ENCODE peak calls at places on chromosomes 11 and 22, in five cellular contexts. One of them, this sample, is unnamed.

GRCh38 chr11:20032577-20033265 is 127.6 kb downstream of the DBX1 start:
- DNase-seq in neuronal stem cell: no peak
- DNase-seq in H9: no peak
- DNase-seq in trophoblast cell: no peak
- DNase-seq in H1: no peak
- DNase-seq in this sample: no peak

GRCh38 chr22:41382098-41382578 is 396 bp downstream of the TEF start:
- DNase-seq in trophoblast cell: peak; percentile 25
- DNase-seq in H1: no peak
- DNase-seq in neuronal stem cell: no peak
- DNase-seq in H9: no peak
- DNase-seq in this sample: peak; percentile 64

GRCh38 chr11:126257764-126258163 is 10.9 kb downstream of the SRPRA start:
- DNase-seq in H9: no peak
- DNase-seq in trophoblast cell: peak; percentile 46
- DNase-seq in neuronal stem cell: no peak
- DNase-seq in H1: no peak
- DNase-seq in this sample: peak; percentile 42

GRCh38 chr22:18091916-18092526 is 14.2 kb downstream of the PEX26 start:
- DNase-seq in H9: no peak
- DNase-seq in H1: no peak
- DNase-seq in neuronal stem cell: no peak
- DNase-seq in trophoblast cell: no peak
- DNase-seq in this sample: no peak

GRCh38 chr11:17531818-17532131 is 12.4 kb downstream of the USH1C start:
- DNase-seq in trophoblast cell: no peak
- DNase-seq in H1: no peak
- DNase-seq in neuronal stem cell: no peak
- DNase-seq in H9: no peak
- DNase-seq in this sample: no peak

GRCh38 chr22:20591295-20591645 is 83.9 kb downstream of the MED15 start:
- DNase-seq in trophoblast cell: no peak
- DNase-seq in H9: no peak
- DNase-seq in neuronal stem cell: no peak
- DNase-seq in H1: peak; percentile 51
- DNase-seq in this sample: no peak

GRCh38 chr22:22208657-22209056 is 35.9 kb upstream of the VPREB1 start:
- DNase-seq in trophoblast cell: no peak
- DNase-seq in H9: no peak
- DNase-seq in neuronal stem cell: no peak
- DNase-seq in H1: no peak
- DNase-seq in this sample: no peak

GRCh38 chr11:126212089-126212660 is 593 bp downstream of the FAM118B start:
- DNase-seq in H1: no peak
- DNase-seq in trophoblast cell: no peak
- DNase-seq in neuronal stem cell: no peak
- DNase-seq in H9: no peak
- DNase-seq in this sample: peak; percentile 42

GRCh38 chr11:65613091-65613928 is 711 bp downstream of the MAP3K11 start:
- DNase-seq in trophoblast cell: no peak
- DNase-seq in H1: no peak
- DNase-seq in H9: no peak
- DNase-seq in neuronal stem cell: no peak
- DNase-seq in this sample: no peak

GRCh38 chr11:8080674-8081590 is at the start of gene TUB:
- DNase-seq in H9: peak; percentile 57
- DNase-seq in H1: peak; percentile 77
- DNase-seq in trophoblast cell: peak; percentile 19
- DNase-seq in neuronal stem cell: no peak
- DNase-seq in this sample: peak; percentile 20

GRCh38 chr11:70328556-70328955 is 58.1 kb downstream of the PPFIA1 start:
- DNase-seq in H9: no peak
- DNase-seq in neuronal stem cell: no peak
- DNase-seq in trophoblast cell: no peak
- DNase-seq in H1: no peak
- DNase-seq in this sample: no peak

GRCh38 chr11:100874203-100874602 is 187.1 kb downstream of the ARHGAP42 start:
- DNase-seq in H9: no peak
- DNase-seq in H1: no peak
- DNase-seq in trophoblast cell: no peak
- DNase-seq in neuronal stem cell: no peak
- DNase-seq in this sample: no peak

GRCh38 chr11:58926251-58926650 is 13.0 kb upstream of the GLYATL1 start:
- DNase-seq in H9: no peak
- DNase-seq in H1: no peak
- DNase-seq in neuronal stem cell: no peak
- DNase-seq in trophoblast cell: no peak
- DNase-seq in this sample: peak; percentile 20

GRCh38 chr11:704189-704798 is 1.7 kb upstream of the EPS8L2 start:
- DNase-seq in H9: no peak
- DNase-seq in neuronal stem cell: no peak
- DNase-seq in H1: no peak
- DNase-seq in trophoblast cell: no peak
- DNase-seq in this sample: no peak

GRCh38 chr11:115342142-115342541 is 162.1 kb downstream of the CADM1 start:
- DNase-seq in H9: no peak
- DNase-seq in H1: no peak
- DNase-seq in neuronal stem cell: no peak
- DNase-seq in trophoblast cell: no peak
- DNase-seq in this sample: no peak

GRCh38 chr22:47294222-47294532 is 531.7 kb downstream of the TBC1D22A start:
- DNase-seq in trophoblast cell: no peak
- DNase-seq in H9: no peak
- DNase-seq in H1: no peak
- DNase-seq in neuronal stem cell: no peak
- DNase-seq in this sample: no peak

DNA sequence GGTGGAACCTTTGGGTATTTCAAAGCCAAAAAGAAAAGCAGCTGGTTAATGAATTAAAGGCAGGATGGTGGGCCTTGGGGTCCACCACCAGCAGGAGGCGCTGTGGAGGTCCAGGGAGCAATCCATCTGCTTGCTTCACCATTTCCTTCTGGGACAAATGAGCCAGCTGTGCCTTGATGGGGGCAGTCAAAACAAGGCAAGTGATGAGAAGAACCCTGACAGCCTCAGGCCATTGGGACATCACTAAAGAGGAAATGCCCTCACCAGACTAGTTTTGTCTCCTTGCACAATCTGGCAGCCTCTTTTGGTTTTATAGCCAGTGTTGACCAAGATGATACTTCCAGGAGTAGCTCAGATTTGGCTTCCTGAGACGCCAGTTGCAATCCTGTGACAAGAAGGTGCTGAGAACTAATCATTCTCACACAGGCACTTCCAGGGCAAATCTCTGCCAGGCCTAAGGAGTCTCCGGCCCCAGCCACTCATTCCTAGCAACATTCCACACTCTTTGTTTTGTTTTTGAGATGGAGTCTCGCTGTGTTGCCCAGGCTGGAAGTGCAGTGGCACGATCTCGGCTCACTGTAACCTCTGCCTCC is 38.2 kb upstream of the WEE1 start:
- DNase-seq in H9: peak; percentile 88
- DNase-seq in neuronal stem cell: peak; percentile 39
- DNase-seq in trophoblast cell: peak; percentile 98
- DNase-seq in H1: peak; percentile 97
- DNase-seq in this sample: peak; percentile 68
- H3K18ac ChIP-seq in H9: no peak overlapping the region
- H3K18ac ChIP-seq in neuronal stem cell: no peak overlapping the region
- H3K18ac ChIP-seq in trophoblast cell: no peak overlapping the region
- H3K18ac ChIP-seq in H1: no peak overlapping the region
- H3K18ac ChIP-seq in this sample: peak overlapping the region; percentile 2

GRCh38 chr11:5597953-5598352 is 1.5 kb downstream of the TRIM6 start:
- DNase-seq in neuronal stem cell: no peak
- DNase-seq in H9: peak; percentile 52
- DNase-seq in H1: no peak
- DNase-seq in trophoblast cell: no peak
- DNase-seq in this sample: no peak
- H4K91ac ChIP-seq in neuronal stem cell: no peak overlapping the region
- H4K91ac ChIP-seq in H9: no peak overlapping the region
- H4K91ac ChIP-seq in H1: no peak overlapping the region
- H4K91ac ChIP-seq in trophoblast cell: no peak overlapping the region
- H4K91ac ChIP-seq in this sample: no peak overlapping the region

DNA sequence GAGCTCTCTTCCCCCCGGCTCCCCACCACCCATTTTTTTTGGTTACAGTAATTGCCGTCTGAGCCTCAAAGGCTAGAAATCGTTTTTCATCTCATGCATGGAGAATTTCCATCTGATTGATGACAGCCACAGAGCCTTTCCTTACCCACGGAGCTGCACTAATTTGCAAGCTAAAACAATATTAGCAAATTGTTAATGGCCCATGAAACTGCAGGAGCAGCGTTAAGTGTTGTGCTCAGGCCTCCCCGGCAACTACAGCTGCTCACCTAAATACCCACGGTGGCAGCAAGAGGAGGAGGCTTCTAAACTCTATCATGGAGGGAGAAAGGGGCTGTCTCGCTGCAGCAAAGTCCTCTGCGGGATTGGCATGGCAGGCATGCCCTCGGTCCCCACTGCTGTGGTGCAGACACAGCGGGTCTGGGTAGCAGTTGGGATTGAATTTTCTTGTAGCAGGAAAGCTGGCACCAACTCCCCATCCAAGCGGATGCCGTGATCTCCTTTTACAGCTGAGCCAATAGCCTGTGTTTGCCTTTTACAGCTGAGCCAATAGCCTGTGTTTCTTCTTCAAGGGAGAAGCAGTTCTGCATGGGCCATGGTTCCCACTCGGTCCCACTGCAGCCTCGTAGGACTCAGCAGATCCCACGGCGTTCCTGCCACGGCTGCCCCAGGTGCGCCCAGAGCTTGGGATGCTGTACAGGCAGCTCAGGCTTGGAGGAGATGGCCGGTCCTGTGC is 412.3 kb downstream of the BRD1 start:
- DNase-seq in trophoblast cell: no peak
- DNase-seq in H1: no peak
- DNase-seq in H9: no peak
- DNase-seq in neuronal stem cell: no peak
- DNase-seq in this sample: no peak
- H2BK12ac ChIP-seq in trophoblast cell: no peak overlapping the region
- H2BK12ac ChIP-seq in H1: no peak overlapping the region
- H2BK12ac ChIP-seq in H9: no peak overlapping the region
- H2BK12ac ChIP-seq in neuronal stem cell: peak overlapping the region; percentile 86
- H2BK12ac ChIP-seq in this sample: no peak overlapping the region

GRCh38 chr11:75473684-75474083 is 40.7 kb upstream of the KLHL35 start:
- DNase-seq in H9: no peak
- DNase-seq in H1: no peak
- DNase-seq in trophoblast cell: no peak
- DNase-seq in neuronal stem cell: no peak
- DNase-seq in this sample: no peak

GRCh38 chr11:75474240-75474639 is 41.2 kb upstream of the KLHL35 start:
- DNase-seq in neuronal stem cell: no peak
- DNase-seq in H1: no peak
- DNase-seq in trophoblast cell: no peak
- DNase-seq in H9: no peak
- DNase-seq in this sample: peak; percentile 59

GRCh38 chr11:75476716-75477613 is 44.0 kb upstream of the KLHL35 start:
- DNase-seq in neuronal stem cell: no peak
- DNase-seq in trophoblast cell: no peak
- DNase-seq in H9: no peak
- DNase-seq in H1: no peak
- DNase-seq in this sample: no peak

GRCh38 chr11:75475767-75476650 is 43.0 kb upstream of the KLHL35 start:
- DNase-seq in H9: no peak
- DNase-seq in neuronal stem cell: no peak
- DNase-seq in H1: no peak
- DNase-seq in trophoblast cell: no peak
- DNase-seq in this sample: no peak

GRCh38 chr11:75474878-75475766 is 42.1 kb upstream of the KLHL35 start:
- DNase-seq in H1: peak; percentile 86
- DNase-seq in neuronal stem cell: no peak
- DNase-seq in trophoblast cell: no peak
- DNase-seq in H9: peak; percentile 87
- DNase-seq in this sample: peak; percentile 76
- H3K18ac ChIP-seq in H1: peak overlapping the region; percentile 76
- H3K18ac ChIP-seq in neuronal stem cell: peak overlapping the region; percentile 87
- H3K18ac ChIP-seq in trophoblast cell: no peak overlapping the region
- H3K18ac ChIP-seq in H9: no peak overlapping the region
- H3K18ac ChIP-seq in this sample: peak overlapping the region; percentile 81

DNA sequence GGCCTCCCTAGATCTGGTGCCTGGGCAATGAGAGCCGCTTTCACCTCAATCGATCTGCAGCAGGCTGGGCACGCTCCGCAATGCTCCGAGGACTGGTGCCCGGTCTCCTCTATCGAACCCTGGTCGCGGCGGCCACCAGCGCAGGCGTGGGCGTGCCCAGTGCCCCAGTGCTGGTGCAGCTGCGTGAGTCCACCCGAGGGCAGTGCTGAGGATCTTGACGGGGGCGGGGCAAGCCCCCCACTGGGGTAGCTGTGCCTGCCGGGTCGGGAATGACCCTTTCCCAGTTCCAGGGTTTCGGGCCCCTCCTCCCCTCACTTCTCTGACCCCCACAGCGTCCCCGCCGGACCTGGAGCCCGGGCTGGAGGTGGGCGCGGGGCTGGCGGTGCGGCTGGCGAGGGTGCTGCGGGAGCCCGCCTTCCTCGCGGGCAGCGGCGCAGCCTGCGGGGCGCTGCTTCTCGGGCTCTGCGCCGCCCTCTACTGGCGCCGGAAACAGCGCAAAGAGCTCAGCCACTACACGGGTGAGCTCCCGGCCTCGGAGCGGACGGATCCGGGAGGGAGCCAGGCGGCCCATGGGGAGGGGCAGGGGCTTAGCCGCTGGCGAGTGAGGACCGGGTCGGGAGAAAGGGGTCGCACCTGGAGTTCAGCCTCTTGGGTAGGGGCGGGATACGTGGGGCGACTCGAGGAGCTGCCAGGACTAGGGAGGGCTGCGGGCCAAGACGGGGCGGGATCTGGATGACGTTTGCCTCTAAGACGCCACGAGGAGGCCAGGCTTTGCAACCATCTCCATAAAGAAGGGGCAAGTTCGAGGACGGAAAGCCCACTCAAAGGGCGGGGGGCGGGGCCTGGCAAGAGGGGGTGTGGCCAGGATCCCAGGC is 10.9 kb downstream of the ROBO3 start:
- DNase-seq in H9: peak; percentile 95
- DNase-seq in trophoblast cell: peak; percentile 74
- DNase-seq in H1: peak; percentile 93
- DNase-seq in neuronal stem cell: peak; percentile 91
- DNase-seq in this sample: peak; percentile 96
- H4K91ac ChIP-seq in H9: no peak overlapping the region
- H4K91ac ChIP-seq in trophoblast cell: peak overlapping the region; percentile 41
- H4K91ac ChIP-seq in H1: peak overlapping the region; percentile 68
- H4K91ac ChIP-seq in neuronal stem cell: no peak overlapping the region
- H4K91ac ChIP-seq in this sample: peak overlapping the region; percentile 90

DNA sequence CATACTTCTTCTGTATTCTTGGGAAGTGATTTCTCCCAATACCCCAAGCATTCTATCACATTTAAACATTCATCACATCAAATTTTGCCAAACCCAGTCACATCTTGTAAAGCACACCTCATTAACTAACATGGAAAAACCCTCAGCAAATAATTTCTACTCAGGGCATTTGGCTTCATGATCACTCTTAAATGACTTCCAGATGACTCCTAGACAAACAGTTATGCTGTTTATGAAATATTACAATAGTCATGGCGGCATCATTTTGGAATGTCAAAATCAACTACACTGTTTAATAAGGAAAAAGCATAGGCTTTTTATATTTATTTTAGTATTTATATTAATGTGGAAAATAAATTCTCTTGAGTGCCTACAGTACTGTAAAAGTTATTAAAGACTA is 47.3 kb upstream of the CCDC34 start:
- DNase-seq in trophoblast cell: no peak
- DNase-seq in neuronal stem cell: no peak
- DNase-seq in H1: no peak
- DNase-seq in H9: no peak
- DNase-seq in this sample: no peak
- H2BK12ac ChIP-seq in trophoblast cell: no peak overlapping the region
- H2BK12ac ChIP-seq in neuronal stem cell: no peak overlapping the region
- H2BK12ac ChIP-seq in H1: no peak overlapping the region
- H2BK12ac ChIP-seq in H9: no peak overlapping the region
- H2BK12ac ChIP-seq in this sample: no peak overlapping the region

GRCh38 chr11:109035261-109035660 is 370.4 kb downstream of the DDX10 start:
- DNase-seq in H9: no peak
- DNase-seq in H1: no peak
- DNase-seq in trophoblast cell: no peak
- DNase-seq in neuronal stem cell: no peak
- DNase-seq in this sample: no peak
- H3K18ac ChIP-seq in H9: no peak overlapping the region
- H3K18ac ChIP-seq in H1: no peak overlapping the region
- H3K18ac ChIP-seq in trophoblast cell: no peak overlapping the region
- H3K18ac ChIP-seq in neuronal stem cell: no peak overlapping the region
- H3K18ac ChIP-seq in this sample: no peak overlapping the region